ENCODE peak calls at places on chromosomes 11 and 22, in eight cellular contexts. X, A, O, Z, T, C, S and K are unnamed samples.

GRCh38 chr22:38080847-38081635 is 2.9 kb downstream of the SLC16A8 start:
- DNase-seq in X (peak; percentile 39), A (peak; percentile 21), O (peak; percentile 43), Z (peak; percentile 22), T (no peak), C (peak; percentile 38), S (no peak), K (no peak)

GRCh38 chr11:63769719-63770443 is 1.3 kb upstream of the ZFTA start:
- DNase-seq in X (no peak), A (peak; percentile 35), O (no peak), Z (no peak), T (no peak), C (no peak), S (no peak), K (no peak)

GRCh38 chr22:28139993-28140392 is 220.9 kb upstream of the PITPNB start:
- DNase-seq in X (no peak), A (no peak), O (peak; percentile 83), Z (no peak), T (peak; percentile 30), C (peak; percentile 95), S (no peak), K (no peak)

GRCh38 chr11:27558401-27558800 is 51.8 kb upstream of the LIN7C start:
- DNase-seq in X (no peak), A (no peak), O (no peak), Z (no peak), T (no peak), C (peak; percentile 50), S (no peak), K (no peak)

GRCh38 chr22:39622881-39623367 is 52.4 kb downstream of the CACNA1I start:
- DNase-seq in X (peak; percentile 69), A (no peak), O (peak; percentile 45), Z (peak; percentile 83), T (no peak), C (peak; percentile 35), S (peak; percentile 65), K (no peak)

GRCh38 chr22:36936362-36937116 is 23.1 kb downstream of the CSF2RB start:
- DNase-seq in X (no peak), A (no peak), O (no peak), Z (no peak), T (no peak), C (no peak), S (no peak), K (no peak)

GRCh38 chr11:18490319-18490718 is 34.7 kb downstream of the LDHAL6A start:
- DNase-seq in X (no peak), A (no peak), O (peak; percentile 54), Z (no peak), T (no peak), C (peak; percentile 16), S (no peak), K (no peak)

GRCh38 chr11:102220728-102221467 is 96.4 kb upstream of the BIRC3 start:
- DNase-seq in X (no peak), A (no peak), O (peak; percentile 33), Z (no peak), T (no peak), C (peak; percentile 69), S (no peak), K (no peak)

GRCh38 chr11:109033627-109034340 is 368.9 kb downstream of the DDX10 start:
- DNase-seq in X (no peak), A (no peak), O (peak; percentile 86), Z (no peak), T (peak; percentile 52), C (peak; percentile 97), S (no peak), K (no peak)

GRCh38 chr11:111633248-111633647 is 31.0 kb downstream of the SIK2 start:
- DNase-seq in X (no peak), A (no peak), O (no peak), Z (no peak), T (no peak), C (no peak), S (no peak), K (no peak)

GRCh38 chr11:85815186-85815911 is 4.4 kb upstream of the SYTL2 start:
- DNase-seq in X (no peak), A (no peak), O (peak; percentile 28), Z (no peak), T (peak; percentile 48), C (peak; percentile 73), S (no peak), K (no peak)

GRCh38 chr11:28913883-28914282 is 805.7 kb downstream of the METTL15 start:
- DNase-seq in X (no peak), A (no peak), O (no peak), Z (no peak), T (no peak), C (no peak), S (no peak), K (no peak)

DNA sequence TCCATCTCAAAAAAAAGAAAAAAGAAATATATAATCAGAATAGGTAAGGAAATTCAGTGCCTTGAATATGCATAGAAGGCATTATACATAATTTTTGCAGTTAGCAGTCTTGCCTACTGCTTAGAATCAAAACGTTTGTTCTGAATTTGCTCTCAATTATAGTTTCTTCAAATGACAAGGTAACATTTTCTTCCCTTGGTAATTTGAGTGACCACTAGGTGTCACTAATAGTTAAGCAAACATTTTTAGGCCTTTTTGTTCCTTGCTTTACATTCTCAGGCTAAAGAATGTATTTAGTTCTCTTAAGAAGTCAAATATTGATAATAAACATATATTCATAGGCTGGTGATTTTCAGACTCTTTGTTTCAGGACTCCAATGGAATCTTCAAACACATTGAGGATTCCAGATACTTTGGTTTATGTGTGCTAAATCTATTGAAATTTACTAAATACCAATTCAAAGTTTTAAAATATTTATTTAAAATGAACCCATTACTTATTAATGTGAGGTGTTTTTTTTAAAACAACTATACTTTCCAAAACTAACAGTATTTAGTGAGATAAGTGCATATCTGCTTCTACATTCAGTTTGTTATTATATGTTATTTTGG is 55.0 kb upstream of the DEPDC7 start:
- DNase-seq in X (no peak), A (no peak), O (peak; percentile 63), Z (no peak), T (peak; percentile 15), C (peak; percentile 79), S (no peak), K (no peak)
- TF ChIP-seq CTCF in X (no peak), A (no peak), O (peak; percentile 44), Z (peak; percentile 71), T (peak; percentile 50), C (peak; percentile 54), S (peak; percentile 77), K (peak; percentile 73)

GRCh38 chr11:61172888-61173287 is 11.7 kb upstream of the VPS37C start:
- DNase-seq in X (peak; percentile 11), A (no peak), O (no peak), Z (no peak), T (no peak), C (no peak), S (no peak), K (no peak)

GRCh38 chr11:61174949-61175348 is 13.7 kb upstream of the VPS37C start:
- DNase-seq in X (peak; percentile 88), A (no peak), O (no peak), Z (no peak), T (no peak), C (no peak), S (no peak), K (no peak)

GRCh38 chr11:61172353-61172752 is 11.1 kb upstream of the VPS37C start:
- DNase-seq in X (peak; percentile 20), A (no peak), O (no peak), Z (no peak), T (no peak), C (no peak), S (no peak), K (no peak)

GRCh38 chr11:61174275-61174674 is 13.0 kb upstream of the VPS37C start:
- DNase-seq in X (peak; percentile 94), A (no peak), O (no peak), Z (no peak), T (no peak), C (no peak), S (no peak), K (no peak)

DNA sequence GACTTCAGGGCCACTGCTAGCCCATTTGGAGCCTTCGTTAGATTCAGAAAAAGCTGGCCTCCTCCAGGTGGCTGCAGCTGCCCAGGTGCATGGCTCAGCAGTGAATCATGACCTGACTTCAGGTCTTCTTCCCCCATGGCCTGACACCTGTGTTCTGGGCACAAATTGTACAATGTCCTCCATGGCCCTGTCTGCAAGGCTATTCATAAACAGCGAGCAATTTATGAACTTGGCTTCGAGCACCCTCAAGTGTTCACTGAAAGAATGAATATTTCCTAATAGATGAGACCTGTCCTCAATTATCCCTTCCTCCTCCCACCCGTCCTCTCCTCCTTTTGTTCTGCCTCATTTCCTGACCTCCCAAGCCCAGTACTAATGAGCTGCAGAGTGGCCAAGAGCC is 12.2 kb upstream of the VPS37C start:
- DNase-seq in X (peak; percentile 49), A (no peak), O (peak; percentile 8), Z (no peak), T (no peak), C (peak; percentile 47), S (no peak), K (no peak)
- TF ChIP-seq CTCF in X (no peak), A (no peak), O (no peak), Z (no peak), T (peak; percentile 25), C (no peak), S (peak; percentile 15), K (peak; percentile 9)

GRCh38 chr11:82494988-82495432 is 238.7 kb downstream of the FAM181B start:
- DNase-seq in X (no peak), A (no peak), O (peak; percentile 67), Z (no peak), T (no peak), C (no peak), S (no peak), K (no peak)
- TF ChIP-seq CTCF in X (no peak), A (no peak), O (peak; percentile 62), Z (no peak), T (no peak), C (no peak), S (no peak), K (peak; percentile 10)

GRCh38 chr11:92152245-92152644 is 72.4 kb upstream of the FAT3 start:
- DNase-seq in X (no peak), A (no peak), O (no peak), Z (no peak), T (no peak), C (no peak), S (no peak), K (no peak)
- TF ChIP-seq CTCF in X (no peak), A (no peak), O (no peak), Z (no peak), T (no peak), C (no peak), S (no peak), K (peak; percentile 31)